ENCODE peak calls at places on chromosomes 13 and 19, in seven cellular contexts. I, B, O, T, W, P and G are unnamed samples.

GRCh38 chr13:31798189-31798588 is 58.9 kb downstream of the RXFP2 start:
- DNase-seq in I (no peak), B (no peak), O (no peak), T (no peak), W (no peak), P (no peak), G (no peak)

GRCh38 chr13:99383946-99384345 is 76.7 kb upstream of the GPR183 start:
- DNase-seq in I (no peak), B (no peak), O (no peak), T (no peak), W (no peak), P (no peak), G (no peak)

GRCh38 chr13:47901451-47901850 is 99.6 kb downstream of the SUCLA2 start:
- DNase-seq in I (no peak), B (no peak), O (no peak), T (no peak), W (no peak), P (no peak), G (no peak)

GRCh38 chr13:43293986-43294880 is 270.8 kb downstream of the DNAJC15 start:
- DNase-seq in I (no peak), B (no peak), O (no peak), T (no peak), W (no peak), P (no peak), G (no peak)

GRCh38 chr13:79336971-79337370 is 69.1 kb downstream of the RBM26 start:
- DNase-seq in I (no peak), B (no peak), O (no peak), T (no peak), W (no peak), P (no peak), G (no peak)

GRCh38 chr13:44243198-44243852 is 130.3 kb upstream of the SERP2 start:
- DNase-seq in I (peak; percentile 3), B (peak; percentile 81), O (peak; percentile 67), T (no peak), W (peak; percentile 10), P (no peak), G (no peak)

GRCh38 chr19:3289971-3290569 is 65.6 kb downstream of the CELF5 start:
- DNase-seq in I (no peak), B (no peak), O (no peak), T (no peak), W (no peak), P (no peak), G (no peak)

GRCh38 chr13:39023761-39024160 is 14.1 kb downstream of the PROSER1 start:
- DNase-seq in I (no peak), B (no peak), O (no peak), T (no peak), W (no peak), P (no peak), G (no peak)

GRCh38 chr19:53704011-53704410 is 72.2 kb downstream of the DPRX start:
- DNase-seq in I (no peak), B (no peak), O (no peak), T (no peak), W (no peak), P (no peak), G (no peak)

GRCh38 chr19:38959618-38960017 is 15.9 kb downstream of the FBXO17 start:
- DNase-seq in I (no peak), B (no peak), O (no peak), T (no peak), W (no peak), P (no peak), G (no peak)

GRCh38 chr13:105848494-105848893 is 687.0 kb downstream of the EFNB2 start:
- DNase-seq in I (no peak), B (no peak), O (no peak), T (no peak), W (no peak), P (no peak), G (no peak)

GRCh38 chr19:58577581-58578429 is 4.7 kb upstream of the MZF1 start:
- DNase-seq in I (no peak), B (no peak), O (no peak), T (peak; percentile 1), W (no peak), P (no peak), G (no peak)

GRCh38 chr19:16403151-16403977 is 68.4 kb downstream of the EPS15L1 start:
- DNase-seq in I (no peak), B (no peak), O (no peak), T (no peak), W (no peak), P (no peak), G (no peak)

GRCh38 chr19:29887498-29887897 is 54.5 kb upstream of the URI1 start:
- DNase-seq in I (peak; percentile 8), B (no peak), O (no peak), T (no peak), W (no peak), P (no peak), G (no peak)

GRCh38 chr19:48135411-48135810 is 24.8 kb upstream of the PLA2G4C start:
- DNase-seq in I (no peak), B (peak; percentile 29), O (no peak), T (no peak), W (no peak), P (no peak), G (no peak)

GRCh38 chr13:91894311-91894710 is 495.9 kb downstream of the GPC5 start:
- DNase-seq in I (no peak), B (no peak), O (no peak), T (no peak), W (no peak), P (no peak), G (no peak)

GRCh38 chr19:46697142-46697960 is 19.6 kb downstream of the PRKD2 start:
- DNase-seq in I (no peak), B (peak; percentile 99), O (peak; percentile 9), T (no peak), W (no peak), P (no peak), G (no peak)